ENCODE peak calls at places on chromosomes 13 and 19, in six cellular contexts. One of them, this sample, is unnamed.

GRCh38 chr19:50512112-50512998 is 1.4 kb downstream of the ASPDH start:
- DNase-seq in neuronal stem cell: no peak
- DNase-seq in mesendoderm: no peak
- DNase-seq in H1: no peak
- DNase-seq in mesenchymal stem cell: no peak
- DNase-seq in trophoblast cell: no peak
- DNase-seq in this sample: no peak

GRCh38 chr13:113528798-113529180 is 38.3 kb upstream of the DCUN1D2 start:
- DNase-seq in mesenchymal stem cell: no peak
- DNase-seq in H1: no peak
- DNase-seq in mesendoderm: no peak
- DNase-seq in neuronal stem cell: no peak
- DNase-seq in trophoblast cell: no peak
- DNase-seq in this sample: no peak

GRCh38 chr13:112102243-112102642 is 35.3 kb downstream of the SOX1 start:
- DNase-seq in H1: no peak
- DNase-seq in mesendoderm: no peak
- DNase-seq in mesenchymal stem cell: no peak
- DNase-seq in trophoblast cell: no peak
- DNase-seq in neuronal stem cell: no peak
- DNase-seq in this sample: no peak

GRCh38 chr19:12838182-12838890 is at the start of gene MAST1:
- DNase-seq in mesenchymal stem cell: peak
- DNase-seq in neuronal stem cell: no peak
- DNase-seq in trophoblast cell: peak
- DNase-seq in H1: no peak
- DNase-seq in mesendoderm: peak
- DNase-seq in this sample: no peak

GRCh38 chr13:106033634-106034033 is 501.8 kb downstream of the EFNB2 start:
- DNase-seq in H1: no peak
- DNase-seq in neuronal stem cell: no peak
- DNase-seq in mesendoderm: no peak
- DNase-seq in trophoblast cell: peak
- DNase-seq in mesenchymal stem cell: peak
- DNase-seq in this sample: peak

GRCh38 chr19:307111-307531 is 15.9 kb upstream of the PLPP2 start:
- DNase-seq in mesendoderm: no peak
- DNase-seq in trophoblast cell: no peak
- DNase-seq in H1: no peak
- DNase-seq in neuronal stem cell: no peak
- DNase-seq in mesenchymal stem cell: no peak
- DNase-seq in this sample: no peak

GRCh38 chr19:17479325-17479791 is 9.0 kb downstream of the SLC27A1 start:
- DNase-seq in trophoblast cell: peak
- DNase-seq in mesendoderm: no peak
- DNase-seq in neuronal stem cell: no peak
- DNase-seq in mesenchymal stem cell: peak
- DNase-seq in H1: no peak
- DNase-seq in this sample: peak

GRCh38 chr13:58004761-58005160 is 373.2 kb downstream of the PCDH17 start:
- DNase-seq in trophoblast cell: no peak
- DNase-seq in mesendoderm: no peak
- DNase-seq in neuronal stem cell: no peak
- DNase-seq in H1: no peak
- DNase-seq in mesenchymal stem cell: no peak
- DNase-seq in this sample: no peak

GRCh38 chr13:105937451-105937850 is 598.0 kb downstream of the EFNB2 start:
- DNase-seq in H1: no peak
- DNase-seq in mesenchymal stem cell: peak
- DNase-seq in trophoblast cell: peak
- DNase-seq in mesendoderm: peak
- DNase-seq in neuronal stem cell: no peak
- DNase-seq in this sample: peak

GRCh38 chr13:47932953-47933687 is 68.0 kb downstream of the SUCLA2 start:
- DNase-seq in mesenchymal stem cell: no peak
- DNase-seq in neuronal stem cell: peak
- DNase-seq in H1: no peak
- DNase-seq in mesendoderm: peak
- DNase-seq in trophoblast cell: no peak
- DNase-seq in this sample: no peak

GRCh38 chr19:35754365-35755139 is 2.3 kb downstream of the HSPB6 start:
- DNase-seq in trophoblast cell: no peak
- DNase-seq in H1: no peak
- DNase-seq in mesenchymal stem cell: no peak
- DNase-seq in neuronal stem cell: no peak
- DNase-seq in mesendoderm: no peak
- DNase-seq in this sample: no peak

GRCh38 chr19:33906578-33907335 is 110.1 kb downstream of the KCTD15 start:
- DNase-seq in trophoblast cell: peak
- DNase-seq in mesendoderm: peak
- DNase-seq in H1: no peak
- DNase-seq in mesenchymal stem cell: peak
- DNase-seq in neuronal stem cell: peak
- DNase-seq in this sample: peak

GRCh38 chr19:50785329-50785922 is 4.8 kb upstream of the ACP4 start:
- DNase-seq in mesenchymal stem cell: no peak
- DNase-seq in mesendoderm: no peak
- DNase-seq in trophoblast cell: no peak
- DNase-seq in neuronal stem cell: no peak
- DNase-seq in H1: no peak
- DNase-seq in this sample: no peak

GRCh38 chr19:42286349-42287016 is 15.4 kb upstream of the PRR19 start:
- DNase-seq in H1: no peak
- DNase-seq in mesendoderm: no peak
- DNase-seq in trophoblast cell: no peak
- DNase-seq in neuronal stem cell: no peak
- DNase-seq in mesenchymal stem cell: no peak
- DNase-seq in this sample: peak

GRCh38 chr13:101146101-101146898 is 270.0 kb downstream of the NALCN start:
- DNase-seq in trophoblast cell: no peak
- DNase-seq in H1: no peak
- DNase-seq in neuronal stem cell: no peak
- DNase-seq in mesendoderm: no peak
- DNase-seq in mesenchymal stem cell: no peak
- DNase-seq in this sample: peak

GRCh38 chr19:43446746-43447489 is 18.5 kb downstream of the LYPD3 start:
- DNase-seq in H1: peak
- DNase-seq in mesendoderm: peak
- DNase-seq in mesenchymal stem cell: peak
- DNase-seq in neuronal stem cell: peak
- DNase-seq in trophoblast cell: peak
- DNase-seq in this sample: peak

GRCh38 chr19:50046649-50047503 is 21.1 kb downstream of the ZNF473 start:
- DNase-seq in neuronal stem cell: no peak
- DNase-seq in mesendoderm: peak
- DNase-seq in trophoblast cell: peak
- DNase-seq in H1: no peak
- DNase-seq in mesenchymal stem cell: no peak
- DNase-seq in this sample: peak

GRCh38 chr19:18017275-18018083 is 9.5 kb downstream of the ARRDC2 start:
- DNase-seq in mesenchymal stem cell: no peak
- DNase-seq in trophoblast cell: no peak
- DNase-seq in H1: no peak
- DNase-seq in mesendoderm: no peak
- DNase-seq in neuronal stem cell: no peak
- DNase-seq in this sample: no peak

DNA sequence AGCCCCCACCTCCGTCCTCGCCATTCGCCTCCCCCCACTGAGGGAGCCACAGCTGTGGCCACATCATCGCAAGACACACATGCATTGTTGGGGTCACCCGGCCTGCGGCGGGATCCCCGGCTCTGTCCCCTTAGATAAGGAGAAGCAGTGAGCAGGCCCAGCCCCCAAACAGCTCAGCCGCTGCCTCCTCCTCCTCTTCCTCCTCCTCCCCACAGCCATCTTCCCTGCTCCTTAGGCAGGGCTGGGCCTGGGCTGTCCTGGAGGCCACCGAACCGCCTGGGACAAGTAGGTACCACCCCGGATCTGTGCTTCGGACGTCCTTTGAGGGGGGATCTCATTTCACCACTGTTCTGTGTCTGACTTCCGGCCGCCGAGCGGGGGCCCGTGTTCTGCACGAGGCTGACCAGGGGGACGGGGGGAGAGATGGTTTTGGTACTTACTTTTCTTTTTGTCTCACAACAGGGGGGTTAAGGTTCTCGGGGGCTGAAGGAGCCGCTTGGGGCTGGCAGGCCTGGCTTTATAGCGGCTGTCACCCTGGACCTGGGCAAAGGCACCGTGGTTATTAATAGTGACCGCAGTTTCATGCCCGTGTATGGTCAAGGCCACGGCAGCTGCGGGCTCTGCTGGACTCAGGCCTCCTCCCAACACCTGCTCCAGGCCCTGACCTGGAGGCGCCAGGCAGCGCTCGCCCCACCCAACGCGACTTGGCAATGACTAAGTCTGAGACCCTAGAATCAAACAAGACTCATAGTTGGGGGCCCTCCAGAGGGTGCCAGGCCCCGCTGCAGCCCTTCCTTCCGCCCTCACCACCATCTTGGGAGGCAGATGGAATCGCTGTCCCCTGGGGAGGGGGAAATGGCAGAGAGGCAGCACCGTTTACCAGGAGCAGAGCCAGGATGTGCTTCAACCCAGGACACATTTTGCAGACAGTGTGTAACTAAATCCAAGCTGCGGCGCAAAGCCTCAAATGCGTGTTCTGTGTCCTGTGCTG is 18.3 kb downstream of the NMRK2 start:
- DNase-seq in H1: no peak
- DNase-seq in neuronal stem cell: no peak
- DNase-seq in trophoblast cell: peak
- DNase-seq in mesendoderm: no peak
- DNase-seq in mesenchymal stem cell: no peak
- DNase-seq in this sample: no peak
- H3K4me3 ChIP-seq in H1: no peak
- H3K4me3 ChIP-seq in neuronal stem cell: no peak
- H3K4me3 ChIP-seq in trophoblast cell: no peak
- H3K4me3 ChIP-seq in mesendoderm: no peak
- H3K4me3 ChIP-seq in mesenchymal stem cell: no peak
- H3K4me3 ChIP-seq in this sample: no peak

DNA sequence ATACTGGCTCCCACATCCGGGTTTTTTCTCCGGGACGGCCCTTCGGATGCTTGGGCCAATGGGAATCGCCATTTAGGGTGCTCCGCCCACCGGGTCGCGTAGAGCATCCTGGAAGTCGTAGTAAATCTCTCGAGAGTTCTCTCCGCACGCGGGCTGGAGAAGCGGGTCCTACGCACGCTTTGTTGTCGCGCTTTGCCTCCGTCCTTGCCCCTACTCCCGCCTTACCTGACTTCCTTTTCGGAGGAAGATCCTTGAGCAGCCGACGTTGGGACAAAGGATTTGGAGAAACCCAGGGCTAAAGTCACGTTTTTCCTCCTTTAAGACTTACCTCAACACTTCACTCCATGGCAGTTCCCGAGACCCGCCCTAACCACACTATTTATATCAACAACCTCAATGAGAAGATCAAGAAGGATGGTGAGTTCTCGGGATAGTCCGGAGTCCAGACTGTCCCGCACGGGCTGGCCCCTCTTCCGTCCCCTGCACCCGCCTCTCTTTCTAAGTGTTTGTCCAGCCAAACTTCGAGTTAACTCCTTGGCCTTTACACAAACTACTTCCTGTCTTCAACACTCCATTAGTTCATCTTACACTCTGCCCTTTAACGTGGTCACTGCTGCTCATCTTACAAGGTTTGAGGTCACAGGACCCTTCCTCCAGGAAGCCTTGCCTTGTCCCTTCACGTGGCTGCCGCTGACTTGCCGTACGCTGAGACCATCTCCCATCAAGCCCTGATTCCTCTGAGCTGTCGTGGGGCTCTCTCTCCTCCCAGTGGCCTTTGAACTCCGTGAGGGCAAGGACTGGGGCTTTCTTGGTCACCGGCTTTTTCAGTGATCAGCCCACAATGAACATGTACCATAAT is at the start of gene SNRPA:
- DNase-seq in neuronal stem cell: peak
- DNase-seq in H1: peak
- DNase-seq in mesenchymal stem cell: peak
- DNase-seq in mesendoderm: peak
- DNase-seq in trophoblast cell: peak
- DNase-seq in this sample: peak
- H4K8ac ChIP-seq in neuronal stem cell: peak
- H4K8ac ChIP-seq in H1: peak
- H4K8ac ChIP-seq in mesenchymal stem cell: peak
- H4K8ac ChIP-seq in mesendoderm: peak
- H4K8ac ChIP-seq in trophoblast cell: peak
- H4K8ac ChIP-seq in this sample: peak

DNA sequence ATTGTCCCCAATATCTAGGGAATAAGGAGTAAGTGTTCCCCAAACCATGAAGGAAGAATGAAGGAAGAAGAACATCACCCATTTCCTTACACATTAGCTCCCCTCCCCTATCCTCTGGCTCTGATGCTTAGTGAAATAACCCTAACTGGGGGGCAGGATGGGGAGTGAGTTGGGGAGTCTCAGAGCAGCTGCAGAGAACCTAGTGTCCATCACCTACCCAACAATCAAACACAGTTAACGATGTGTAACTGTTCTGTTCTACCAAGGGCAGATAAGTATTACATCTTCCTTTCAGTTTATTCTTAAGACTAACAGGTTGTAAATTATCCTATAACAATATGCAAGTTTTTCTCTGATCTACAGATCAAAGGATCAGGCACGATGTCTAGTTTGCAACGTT is 12.8 kb downstream of the ELF1 start:
- DNase-seq in mesendoderm: no peak
- DNase-seq in neuronal stem cell: no peak
- DNase-seq in H1: no peak
- DNase-seq in trophoblast cell: no peak
- DNase-seq in mesenchymal stem cell: no peak
- DNase-seq in this sample: no peak
- H3K4me3 ChIP-seq in mesendoderm: no peak
- H3K4me3 ChIP-seq in neuronal stem cell: no peak
- H3K4me3 ChIP-seq in H1: no peak
- H3K4me3 ChIP-seq in trophoblast cell: no peak
- H3K4me3 ChIP-seq in mesenchymal stem cell: no peak
- H3K4me3 ChIP-seq in this sample: no peak

GRCh38 chr13:33034897-33035296 is 18.7 kb downstream of the KL start:
- DNase-seq in trophoblast cell: no peak
- DNase-seq in mesendoderm: no peak
- DNase-seq in H1: no peak
- DNase-seq in mesenchymal stem cell: no peak
- DNase-seq in neuronal stem cell: no peak
- DNase-seq in this sample: no peak
- H4K8ac ChIP-seq in trophoblast cell: no peak
- H4K8ac ChIP-seq in mesendoderm: no peak
- H4K8ac ChIP-seq in H1: no peak
- H4K8ac ChIP-seq in mesenchymal stem cell: no peak
- H4K8ac ChIP-seq in neuronal stem cell: no peak
- H4K8ac ChIP-seq in this sample: no peak

GRCh38 chr19:5147074-5147970 is 178.4 kb downstream of the KDM4B start:
- DNase-seq in trophoblast cell: peak
- DNase-seq in neuronal stem cell: no peak
- DNase-seq in mesendoderm: no peak
- DNase-seq in H1: no peak
- DNase-seq in mesenchymal stem cell: no peak
- DNase-seq in this sample: no peak
- H3K4me3 ChIP-seq in trophoblast cell: no peak
- H3K4me3 ChIP-seq in neuronal stem cell: no peak
- H3K4me3 ChIP-seq in mesendoderm: no peak
- H3K4me3 ChIP-seq in H1: no peak
- H3K4me3 ChIP-seq in mesenchymal stem cell: no peak
- H3K4me3 ChIP-seq in this sample: no peak